ENCODE peak calls at places on chromosomes 3 and 15, in nine cellular contexts. O is activated CD4-positive, alpha-beta T cell treated with anti-CD3 and anti-CD28 coated beads for 4 hours; F is mucosa of descending colon; N is HT1080; D is NCI-H1105; E is GM19239; J is NCI-H1436; H is A549; Q is NCI-H1092 treated with DMSO at 0.1 percent for 48 hours. R is an unnamed sample.

GRCh38 chr3:143263844-143264243 is 144.3 kb downstream of the CHST2 start:
- DNase-seq in F (no peak), N (peak; percentile 22), E (no peak), D (no peak), Q (no peak), O (no peak), H (no peak), J (no peak), R (no peak)

GRCh38 chr15:90024406-90024805 is 23.3 kb downstream of the ZNF710 start:
- DNase-seq in J (no peak), E (no peak), D (no peak), N (no peak), O (no peak), F (no peak), H (no peak), Q (no peak), R (no peak)

GRCh38 chr15:47363653-47364052 is 353.7 kb upstream of the SEMA6D start:
- DNase-seq in J (no peak), E (no peak), O (no peak), H (no peak), D (no peak), F (no peak), Q (no peak), N (no peak), R (no peak)

GRCh38 chr15:48806151-48806550 is 4.7 kb downstream of the CEP152 start:
- DNase-seq in Q (peak; percentile 61), E (no peak), N (no peak), H (no peak), D (peak; percentile 20), J (peak; percentile 49), F (no peak), O (no peak), R (peak; percentile 2)

GRCh38 chr3:79368403-79368802 is 399.4 kb downstream of the ROBO1 start:
- DNase-seq in Q (no peak), N (no peak), J (no peak), D (no peak), H (no peak), F (no peak), E (no peak), O (no peak), R (no peak)

GRCh38 chr15:52653451-52653964 is 25.7 kb downstream of the ATOSA start:
- DNase-seq in H (peak; percentile 59), J (no peak), E (no peak), N (peak; percentile 89), F (no peak), Q (no peak), O (no peak), D (no peak), R (no peak)

GRCh38 chr15:38864827-38865604 is 300.4 kb upstream of the RASGRP1 start:
- DNase-seq in F (no peak), N (no peak), D (no peak), O (no peak), Q (no peak), J (no peak), E (no peak), H (no peak), R (no peak)

GRCh38 chr15:73053398-73053723 is 1.1 kb downstream of the NEO1 start:
- DNase-seq in O (no peak), J (no peak), Q (no peak), F (no peak), D (no peak), H (no peak), E (no peak), N (no peak), R (no peak)

GRCh38 chr15:52287114-52287513 is 8.5 kb downstream of the MYO5C start:
- DNase-seq in F (peak; percentile 64), J (no peak), Q (no peak), N (no peak), H (peak; percentile 44), D (no peak), E (no peak), O (no peak), R (no peak)

GRCh38 chr3:53346514-53346913 is 829 bp downstream of the DCP1A start:
- DNase-seq in H (no peak), J (no peak), O (no peak), F (no peak), D (no peak), E (no peak), Q (no peak), N (no peak), R (no peak)

GRCh38 chr3:140420621-140421357 is 257.1 kb upstream of the TRIM42 start:
- DNase-seq in H (no peak), Q (no peak), D (no peak), O (no peak), J (no peak), N (peak; percentile 63), F (no peak), E (no peak), R (no peak)

GRCh38 chr3:24088782-24089181 is 143.7 kb downstream of the NR1D2 start:
- DNase-seq in F (no peak), H (peak; percentile 19), J (no peak), D (no peak), O (no peak), N (peak; percentile 32), Q (no peak), E (peak; percentile 22), R (no peak)

GRCh38 chr3:15638193-15638890 is 36.8 kb downstream of the BTD start:
- DNase-seq in F (no peak), D (no peak), Q (no peak), O (no peak), N (no peak), H (no peak), J (no peak), E (no peak), R (no peak)

GRCh38 chr3:62837145-62837787 is 38.0 kb downstream of the CADPS start:
- DNase-seq in D (no peak), N (no peak), J (no peak), Q (no peak), O (no peak), E (no peak), H (no peak), F (no peak), R (no peak)

GRCh38 chr3:111592941-111593340 is 2.2 kb downstream of the ZBED2 start:
- DNase-seq in O (no peak), Q (no peak), F (no peak), J (no peak), H (no peak), N (no peak), D (no peak), E (no peak), R (no peak)